ENCODE peak calls at places on chromosome 21, in seven cellular contexts. B is cardiac fibroblast; F is central memory CD4-positive, alpha-beta T cell; D is aorta; H is skeletal muscle cell; O is stimulated activated CD4-positive, alpha-beta T cell treated with anti-CD3 and anti-CD28 coated beads, Interleukin-15, amount 100 ng/mL, for 24 hours; M is osteocyte. Z is an unnamed sample.

GRCh38 chr21:37659874-37660273 is 256.4 kb downstream of the KCNJ6 start:
- DNase-seq in H (no peak), B (no peak), O (no peak), M (no peak), F (no peak), D (no peak), Z (no peak)

GRCh38 chr21:38831526-38832467 is 26.1 kb downstream of the ETS2 start:
- DNase-seq in F (peak), D (no peak), M (peak), B (peak), H (peak), O (peak), Z (peak)

GRCh38 chr21:21182401-21182800 is 184.2 kb downstream of the NCAM2 start:
- DNase-seq in D (no peak), B (no peak), O (no peak), F (no peak), H (no peak), M (no peak), Z (no peak)

GRCh38 chr21:25855591-25855990 is 120.8 kb downstream of the GABPA start:
- DNase-seq in O (no peak), M (no peak), H (no peak), F (no peak), D (no peak), B (no peak), Z (no peak)

GRCh38 chr21:45952974-45953373 is 28.6 kb upstream of the COL6A1 start:
- DNase-seq in D (no peak), M (no peak), H (no peak), O (no peak), F (no peak), B (no peak), Z (no peak)

GRCh38 chr21:26385721-26386120 is 187.4 kb downstream of the CYYR1 start:
- DNase-seq in M (no peak), F (no peak), H (peak), O (no peak), D (no peak), B (peak), Z (no peak)

GRCh38 chr21:35189077-35189863 is 140.2 kb upstream of the RUNX1 start:
- DNase-seq in D (no peak), H (peak), F (no peak), O (no peak), M (no peak), B (peak), Z (no peak)

GRCh38 chr21:36835383-36835795 is 131.1 kb downstream of the HLCS start:
- DNase-seq in D (no peak), O (no peak), M (no peak), H (peak), B (no peak), F (no peak), Z (no peak)

GRCh38 chr21:37605006-37605405 is 238.4 kb downstream of the DYRK1A start:
- DNase-seq in H (no peak), O (no peak), B (no peak), D (no peak), F (no peak), M (no peak), Z (no peak)

GRCh38 chr21:45914321-45914845 is 67.2 kb upstream of the COL6A1 start:
- DNase-seq in F (no peak), H (no peak), B (no peak), O (no peak), M (no peak), D (no peak), Z (no peak)

GRCh38 chr21:25934771-25935224 is 200.0 kb downstream of the GABPA start:
- DNase-seq in M (no peak), D (peak), B (peak), F (no peak), O (no peak), H (peak), Z (peak)

GRCh38 chr21:34702341-34702807 is 33.6 kb downstream of the CLIC6 start:
- DNase-seq in D (peak), H (peak), B (peak), O (no peak), F (no peak), M (no peak), Z (peak)

GRCh38 chr21:35583566-35584216 is 476.6 kb downstream of the SETD4 start:
- DNase-seq in D (no peak), O (no peak), F (no peak), M (no peak), B (no peak), H (no peak), Z (no peak)

GRCh38 chr21:16514316-16514715 is 784.5 kb downstream of the USP25 start:
- DNase-seq in M (no peak), D (no peak), F (no peak), H (no peak), O (no peak), B (peak), Z (no peak)

Z was measured in upper lobe of left lung.